ENCODE peak calls at places on chromosome X, in six cellular contexts. One of them, this sample, is unnamed.
A peak's percentile ranks its signal among the peaks of the same experiment; 100 is the strongest.

GRCh38 chrX:131650637-131651410 is 107.0 kb downstream of the OR13H1 start:
- DNase-seq in GM12878: no peak
- DNase-seq in HepG2: no peak
- DNase-seq in HCT116: no peak
- DNase-seq in H1: no peak
- DNase-seq in K562: no peak
- DNase-seq in this sample: no peak

GRCh38 chrX:54087661-54088060 is 43.4 kb upstream of the PHF8 start:
- DNase-seq in H1: no peak
- DNase-seq in HepG2: no peak
- DNase-seq in K562: no peak
- DNase-seq in GM12878: no peak
- DNase-seq in HCT116: no peak
- DNase-seq in this sample: no peak

GRCh38 chrX:68060506-68061205 is 372.6 kb downstream of the OPHN1 start:
- DNase-seq in GM12878: no peak
- DNase-seq in HepG2: no peak
- DNase-seq in K562: no peak
- DNase-seq in H1: no peak
- DNase-seq in HCT116: no peak
- DNase-seq in this sample: peak; percentile 10

GRCh38 chrX:148976571-148976970 is 476.2 kb downstream of the AFF2 start:
- DNase-seq in H1: no peak
- DNase-seq in HepG2: no peak
- DNase-seq in HCT116: no peak
- DNase-seq in GM12878: no peak
- DNase-seq in K562: no peak
- DNase-seq in this sample: no peak

GRCh38 chrX:55127692-55128091 is 38.9 kb downstream of the PAGE2 start:
- DNase-seq in K562: no peak
- DNase-seq in H1: no peak
- DNase-seq in GM12878: no peak
- DNase-seq in HCT116: no peak
- DNase-seq in HepG2: no peak
- DNase-seq in this sample: no peak

GRCh38 chrX:100969936-100970335 is 428 bp downstream of the ARL13A start:
- DNase-seq in HCT116: no peak
- DNase-seq in K562: no peak
- DNase-seq in HepG2: no peak
- DNase-seq in H1: no peak
- DNase-seq in GM12878: no peak
- DNase-seq in this sample: no peak

GRCh38 chrX:21770631-21771321 is 12.9 kb upstream of the SMPX start:
- DNase-seq in H1: peak; percentile 55
- DNase-seq in HCT116: peak; percentile 45
- DNase-seq in HepG2: peak; percentile 58
- DNase-seq in K562: peak; percentile 2
- DNase-seq in GM12878: no peak
- DNase-seq in this sample: peak; percentile 33

GRCh38 chrX:70613295-70613694 is 168.7 kb downstream of the DLG3 start:
- DNase-seq in HepG2: no peak
- DNase-seq in HCT116: no peak
- DNase-seq in GM12878: no peak
- DNase-seq in H1: no peak
- DNase-seq in K562: no peak
- DNase-seq in this sample: no peak

GRCh38 chrX:16950423-16950822 is 4.0 kb downstream of the REPS2 start:
- DNase-seq in H1: no peak
- DNase-seq in K562: no peak
- DNase-seq in HepG2: no peak
- DNase-seq in HCT116: no peak
- DNase-seq in GM12878: no peak
- DNase-seq in this sample: no peak

GRCh38 chrX:19512961-19513360 is 2.3 kb downstream of the MAP3K15 start:
- DNase-seq in GM12878: no peak
- DNase-seq in H1: no peak
- DNase-seq in HepG2: no peak
- DNase-seq in HCT116: no peak
- DNase-seq in K562: no peak
- DNase-seq in this sample: no peak

GRCh38 chrX:97479491-97479890 is 595.8 kb downstream of the RPA4 start:
- DNase-seq in H1: no peak
- DNase-seq in GM12878: no peak
- DNase-seq in K562: no peak
- DNase-seq in HepG2: no peak
- DNase-seq in HCT116: no peak
- DNase-seq in this sample: no peak

GRCh38 chrX:2461711-2462016 is 39.1 kb downstream of the DHRSX start:
- DNase-seq in HepG2: no peak
- DNase-seq in H1: no peak
- DNase-seq in K562: no peak
- DNase-seq in GM12878: no peak
- DNase-seq in HCT116: no peak
- DNase-seq in this sample: no peak

GRCh38 chrX:136209016-136209738 is 42.0 kb downstream of the MAP7D3 start:
- DNase-seq in GM12878: no peak
- DNase-seq in K562: peak; percentile 50
- DNase-seq in HepG2: no peak
- DNase-seq in HCT116: no peak
- DNase-seq in H1: no peak
- DNase-seq in this sample: peak; percentile 31

GRCh38 chrX:24479924-24480722 is 15.0 kb downstream of the PDK3 start:
- DNase-seq in K562: no peak
- DNase-seq in GM12878: peak; percentile 81
- DNase-seq in HepG2: no peak
- DNase-seq in HCT116: no peak
- DNase-seq in H1: no peak
- DNase-seq in this sample: no peak

GRCh38 chrX:138298268-138298667 is 413.2 kb downstream of the FGF13 start:
- DNase-seq in HCT116: no peak
- DNase-seq in K562: no peak
- DNase-seq in HepG2: no peak
- DNase-seq in GM12878: no peak
- DNase-seq in H1: no peak
- DNase-seq in this sample: no peak

GRCh38 chrX:87299563-87300160 is 217.9 kb upstream of the KLHL4 start:
- DNase-seq in HepG2: peak; percentile 0
- DNase-seq in HCT116: no peak
- DNase-seq in H1: no peak
- DNase-seq in K562: peak; percentile 21
- DNase-seq in GM12878: no peak
- DNase-seq in this sample: no peak

GRCh38 chrX:72536542-72536941 is 36.1 kb downstream of the HDAC8 start:
- DNase-seq in H1: no peak
- DNase-seq in HepG2: no peak
- DNase-seq in HCT116: no peak
- DNase-seq in K562: no peak
- DNase-seq in GM12878: no peak
- DNase-seq in this sample: no peak
- TF ChIP-seq ATF3 in H1: no peak
- TF ChIP-seq ATF3 in HepG2: no peak
- TF ChIP-seq ATF3 in HCT116: no peak
- TF ChIP-seq ATF3 in K562: no peak
- TF ChIP-seq ATF3 in GM12878: no peak
- TF ChIP-seq ATF3 in this sample: no peak

DNA sequence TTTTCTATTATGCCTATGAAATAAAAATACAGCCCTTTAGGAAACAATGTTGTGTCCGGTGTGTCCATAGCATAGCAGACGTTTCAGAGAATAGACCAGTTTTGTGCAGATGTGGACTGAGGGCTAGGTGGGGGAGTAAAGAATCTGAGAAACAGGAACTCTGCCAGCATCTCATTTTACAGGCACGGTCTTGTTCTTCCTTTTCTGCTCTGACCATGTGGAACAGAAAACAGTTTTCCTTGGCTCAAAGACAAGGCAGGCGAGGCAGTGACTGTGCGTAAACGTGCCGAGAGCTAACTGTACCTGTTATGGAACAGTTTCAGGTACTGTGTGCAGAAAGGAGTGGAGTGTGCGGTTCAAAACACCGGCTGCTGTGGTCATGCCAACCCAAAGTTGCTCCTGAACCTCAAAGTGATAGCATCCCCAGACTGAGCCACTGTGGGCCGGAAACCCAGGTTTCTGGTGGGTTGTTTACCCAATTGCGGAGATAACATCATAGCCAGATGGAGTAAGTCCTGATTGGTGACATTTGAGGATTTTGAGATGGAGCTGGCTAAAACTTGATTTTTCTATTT is 20.2 kb downstream of the CNGA2 start:
- DNase-seq in HepG2: no peak
- DNase-seq in K562: no peak
- DNase-seq in H1: no peak
- DNase-seq in HCT116: no peak
- DNase-seq in GM12878: no peak
- DNase-seq in this sample: no peak
- TF ChIP-seq ATF3 in HepG2: no peak
- TF ChIP-seq ATF3 in K562: no peak
- TF ChIP-seq ATF3 in H1: no peak
- TF ChIP-seq ATF3 in HCT116: no peak
- TF ChIP-seq ATF3 in GM12878: no peak
- TF ChIP-seq ATF3 in this sample: no peak

DNA sequence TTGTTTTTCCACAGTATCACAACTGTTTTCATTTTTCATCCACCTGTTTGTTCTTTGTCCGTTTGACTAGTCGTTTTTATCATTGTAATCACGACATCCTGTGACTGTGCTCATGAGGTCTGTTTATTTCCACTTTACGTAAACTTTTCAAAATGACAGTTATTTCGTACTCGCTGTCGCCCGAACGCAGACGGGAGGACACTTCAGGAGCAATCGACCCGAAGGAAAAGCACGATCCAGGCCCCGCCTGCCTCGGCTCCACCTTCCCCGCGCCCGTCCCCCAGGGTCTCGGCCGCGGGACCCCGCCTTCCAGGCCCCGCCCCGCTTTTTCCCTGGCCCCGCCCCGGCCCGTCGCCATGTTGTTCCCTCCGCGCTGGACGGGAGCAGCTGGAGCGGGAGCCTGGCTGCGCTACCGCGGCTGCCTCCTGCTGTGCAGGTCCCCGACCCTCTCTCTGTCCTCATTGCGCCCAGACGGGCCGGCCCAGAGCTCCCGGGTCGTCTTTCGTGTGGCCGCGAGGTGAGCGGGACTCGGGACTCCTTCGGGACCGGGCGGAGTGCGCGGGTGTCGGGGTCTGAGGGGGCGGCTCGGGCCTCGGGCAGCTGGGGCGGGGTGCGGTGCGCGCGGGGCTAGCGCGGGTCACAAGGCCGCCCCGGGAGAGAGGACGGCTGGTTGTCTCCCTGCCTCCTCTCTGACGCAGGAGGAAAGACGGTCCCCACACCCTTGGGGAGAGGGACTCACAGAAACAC is at the start of gene RAB9A:
- DNase-seq in HCT116: peak; percentile 38
- DNase-seq in K562: peak; percentile 87
- DNase-seq in GM12878: no peak
- DNase-seq in H1: peak; percentile 90
- DNase-seq in HepG2: peak; percentile 33
- DNase-seq in this sample: peak; percentile 84
- TF ChIP-seq ATF3 in HCT116: no peak
- TF ChIP-seq ATF3 in K562: no peak
- TF ChIP-seq ATF3 in GM12878: no peak
- TF ChIP-seq ATF3 in H1: no peak
- TF ChIP-seq ATF3 in HepG2: no peak
- TF ChIP-seq ATF3 in this sample: no peak

DNA sequence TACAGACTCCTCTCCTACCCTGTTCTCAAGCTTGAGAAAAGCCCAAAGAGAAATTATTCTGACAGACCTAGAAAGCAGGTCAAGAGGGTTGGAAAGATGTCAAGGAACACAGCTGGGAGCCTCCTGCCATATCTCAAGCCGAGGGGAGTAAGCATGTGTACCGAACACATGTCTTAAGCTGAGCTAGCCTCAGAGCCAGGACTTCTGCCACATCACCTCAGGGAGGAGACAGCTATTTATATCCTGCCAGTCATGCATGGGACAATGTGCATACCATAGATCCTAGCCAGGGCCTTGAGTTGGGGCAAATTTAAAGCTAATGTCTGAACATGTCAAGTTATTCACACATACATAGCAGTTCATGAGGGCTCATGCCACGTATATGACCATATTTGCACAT is 11.8 kb downstream of the TMEM31 start:
- DNase-seq in GM12878: no peak
- DNase-seq in K562: no peak
- DNase-seq in HCT116: no peak
- DNase-seq in HepG2: no peak
- DNase-seq in H1: no peak
- DNase-seq in this sample: no peak
- TF ChIP-seq ATF3 in GM12878: no peak
- TF ChIP-seq ATF3 in K562: no peak
- TF ChIP-seq ATF3 in HCT116: no peak
- TF ChIP-seq ATF3 in HepG2: no peak
- TF ChIP-seq ATF3 in H1: no peak
- TF ChIP-seq ATF3 in this sample: no peak

GRCh38 chrX:124940536-124940935 is 379.1 kb upstream of the TEX13C start:
- DNase-seq in HCT116: no peak
- DNase-seq in K562: no peak
- DNase-seq in H1: no peak
- DNase-seq in HepG2: no peak
- DNase-seq in GM12878: no peak
- DNase-seq in this sample: no peak
- TF ChIP-seq ATF3 in HCT116: no peak
- TF ChIP-seq ATF3 in K562: no peak
- TF ChIP-seq ATF3 in H1: no peak
- TF ChIP-seq ATF3 in HepG2: no peak
- TF ChIP-seq ATF3 in GM12878: no peak
- TF ChIP-seq ATF3 in this sample: no peak

DNA sequence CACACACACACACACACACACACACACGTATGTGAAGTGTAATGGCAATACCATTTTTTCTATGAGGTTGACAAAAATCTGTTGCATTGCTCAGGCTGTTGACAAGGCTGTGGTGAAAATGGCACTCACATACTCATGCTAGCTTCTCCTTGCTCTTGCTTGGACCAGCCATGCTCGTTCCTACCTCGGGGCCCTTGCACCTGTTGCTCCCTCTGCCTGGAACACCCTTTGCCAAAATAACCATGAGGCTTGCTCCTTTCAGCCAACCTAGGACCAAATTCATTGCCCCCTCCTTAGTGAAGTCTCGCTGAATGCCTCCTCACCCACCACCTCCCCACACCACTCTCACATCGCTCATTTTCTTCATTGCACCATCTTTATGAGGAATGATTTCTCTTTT is 13.4 kb downstream of the SLC38A5 start:
- DNase-seq in K562: no peak
- DNase-seq in H1: no peak
- DNase-seq in GM12878: no peak
- DNase-seq in HepG2: no peak
- DNase-seq in HCT116: no peak
- DNase-seq in this sample: no peak
- TF ChIP-seq ATF3 in K562: no peak
- TF ChIP-seq ATF3 in H1: no peak
- TF ChIP-seq ATF3 in GM12878: no peak
- TF ChIP-seq ATF3 in HepG2: no peak
- TF ChIP-seq ATF3 in HCT116: no peak
- TF ChIP-seq ATF3 in this sample: no peak